ENCODE peak calls at places on chromosomes 13 and 19, in four cellular contexts. One of them, this sample, is unnamed.

GRCh38 chr13:103758222-103758621 is 692.0 kb upstream of the SLC10A2 start:
- DNase-seq in IMR-90: no peak
- DNase-seq in GM23338: no peak
- DNase-seq in fibroblast of lung: no peak
- DNase-seq in this sample: no peak

GRCh38 chr19:34231439-34231838 is 22.9 kb upstream of the GARRE1 start:
- DNase-seq in IMR-90: no peak
- DNase-seq in GM23338: peak; percentile 45
- DNase-seq in fibroblast of lung: no peak
- DNase-seq in this sample: no peak

GRCh38 chr19:48970923-48971395 is 5.8 kb downstream of the FTL start:
- DNase-seq in IMR-90: peak; percentile 77
- DNase-seq in GM23338: peak; percentile 97
- DNase-seq in fibroblast of lung: peak; percentile 82
- DNase-seq in this sample: peak; percentile 94

GRCh38 chr19:48795055-48795854 is 15.6 kb downstream of the BCAT2 start:
- DNase-seq in IMR-90: peak; percentile 92
- DNase-seq in GM23338: peak; percentile 98
- DNase-seq in fibroblast of lung: peak; percentile 93
- DNase-seq in this sample: peak; percentile 98

GRCh38 chr13:28761586-28761985 is 42.8 kb upstream of the SLC46A3 start:
- DNase-seq in IMR-90: peak; percentile 39
- DNase-seq in GM23338: no peak
- DNase-seq in fibroblast of lung: no peak
- DNase-seq in this sample: no peak

GRCh38 chr13:94664889-94665288 is 47.5 kb downstream of the SOX21 start:
- DNase-seq in IMR-90: no peak
- DNase-seq in GM23338: no peak
- DNase-seq in fibroblast of lung: no peak
- DNase-seq in this sample: no peak

GRCh38 chr13:24181991-24182702 is 21.6 kb downstream of the SPATA13 start:
- DNase-seq in IMR-90: no peak
- DNase-seq in GM23338: no peak
- DNase-seq in fibroblast of lung: no peak
- DNase-seq in this sample: no peak

GRCh38 chr13:79780240-79780639 is 299.3 kb downstream of the NDFIP2 start:
- DNase-seq in IMR-90: peak; percentile 42
- DNase-seq in GM23338: no peak
- DNase-seq in fibroblast of lung: peak; percentile 9
- DNase-seq in this sample: peak; percentile 55

GRCh38 chr13:20191311-20191901 is 1.3 kb downstream of the GJB2 start:
- DNase-seq in IMR-90: no peak
- DNase-seq in GM23338: peak; percentile 39
- DNase-seq in fibroblast of lung: no peak
- DNase-seq in this sample: peak; percentile 80

GRCh38 chr19:10871711-10872550 is 578 bp downstream of the CARM1 start:
- DNase-seq in IMR-90: no peak
- DNase-seq in GM23338: peak; percentile 58
- DNase-seq in fibroblast of lung: no peak
- DNase-seq in this sample: peak; percentile 94

GRCh38 chr19:36259211-36259610 is 44.3 kb downstream of the ZNF146 start:
- DNase-seq in IMR-90: no peak
- DNase-seq in GM23338: no peak
- DNase-seq in fibroblast of lung: no peak
- DNase-seq in this sample: no peak

GRCh38 chr19:35178701-35179100 is 24.2 kb downstream of the FXYD5 start:
- DNase-seq in IMR-90: no peak
- DNase-seq in GM23338: no peak
- DNase-seq in fibroblast of lung: no peak
- DNase-seq in this sample: no peak

GRCh38 chr19:46574533-46574932 is 26.6 kb upstream of the CALM3 start:
- DNase-seq in IMR-90: no peak
- DNase-seq in GM23338: no peak
- DNase-seq in fibroblast of lung: no peak
- DNase-seq in this sample: no peak

DNA sequence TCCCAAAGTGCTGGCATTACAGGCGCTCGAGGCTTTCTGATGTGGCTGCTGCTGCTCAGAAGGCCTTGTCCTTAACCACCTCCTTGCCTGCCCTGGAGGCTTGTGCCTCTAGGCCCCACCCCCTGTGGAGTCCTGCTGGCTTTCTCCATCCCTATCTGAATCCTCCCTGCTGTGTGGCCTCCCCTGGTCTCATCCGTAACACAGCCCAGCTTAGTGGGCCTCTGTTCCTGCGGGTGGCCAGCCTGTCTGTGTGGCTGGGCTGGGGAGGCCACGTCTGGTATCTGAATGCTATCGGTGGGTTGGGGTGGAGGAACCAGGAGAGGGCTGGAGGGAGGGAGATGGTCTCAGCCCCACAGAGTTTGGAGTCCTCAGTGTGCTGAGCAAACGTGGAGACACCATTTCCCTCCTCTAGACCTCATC is 4.7 kb downstream of the RPL28 start:
- DNase-seq in IMR-90: no peak
- DNase-seq in GM23338: peak; percentile 57
- DNase-seq in fibroblast of lung: no peak
- DNase-seq in this sample: peak; percentile 59
- H4K20me1 ChIP-seq in IMR-90: peaks cover 75% of the 10 kb centered on the region
- H4K20me1 ChIP-seq in GM23338: peaks cover 40% of the 10 kb centered on the region
- H4K20me1 ChIP-seq in fibroblast of lung: peaks cover 3% of the 10 kb centered on the region
- H4K20me1 ChIP-seq in this sample: peaks cover 64% of the 10 kb centered on the region

GRCh38 chr13:78649997-78650724 is 8.8 kb downstream of the OBI1 start:
- DNase-seq in IMR-90: no peak
- DNase-seq in GM23338: no peak
- DNase-seq in fibroblast of lung: no peak
- DNase-seq in this sample: no peak

GRCh38 chr13:78655906-78656305 is 3.0 kb downstream of the OBI1 start:
- DNase-seq in IMR-90: no peak
- DNase-seq in GM23338: no peak
- DNase-seq in fibroblast of lung: no peak
- DNase-seq in this sample: no peak

GRCh38 chr13:78655007-78655406 is 3.9 kb downstream of the OBI1 start:
- DNase-seq in IMR-90: no peak
- DNase-seq in GM23338: no peak
- DNase-seq in fibroblast of lung: no peak
- DNase-seq in this sample: no peak

GRCh38 chr13:78652651-78653050 is 6.3 kb downstream of the OBI1 start:
- DNase-seq in IMR-90: no peak
- DNase-seq in GM23338: no peak
- DNase-seq in fibroblast of lung: no peak
- DNase-seq in this sample: no peak

GRCh38 chr13:78650725-78651083 is 8.3 kb downstream of the OBI1 start:
- DNase-seq in IMR-90: no peak
- DNase-seq in GM23338: no peak
- DNase-seq in fibroblast of lung: no peak
- DNase-seq in this sample: no peak
- H4K20me1 ChIP-seq in IMR-90: peaks cover 22% of the 10 kb centered on the region
- H4K20me1 ChIP-seq in GM23338: peaks cover 69% of the 10 kb centered on the region
- H4K20me1 ChIP-seq in fibroblast of lung: no peaks in the 10 kb centered on the region
- H4K20me1 ChIP-seq in this sample: peaks cover 16% of the 10 kb centered on the region

GRCh38 chr19:2077833-2078619 is 18.1 kb downstream of the MOB3A start:
- DNase-seq in IMR-90: no peak
- DNase-seq in GM23338: no peak
- DNase-seq in fibroblast of lung: no peak
- DNase-seq in this sample: peak; percentile 71

GRCh38 chr19:2079865-2080301 is 16.2 kb downstream of the MOB3A start:
- DNase-seq in IMR-90: no peak
- DNase-seq in GM23338: no peak
- DNase-seq in fibroblast of lung: no peak
- DNase-seq in this sample: peak; percentile 65

GRCh38 chr19:2079076-2079864 is 16.9 kb downstream of the MOB3A start:
- DNase-seq in IMR-90: no peak
- DNase-seq in GM23338: no peak
- DNase-seq in fibroblast of lung: no peak
- DNase-seq in this sample: peak; percentile 71

GRCh38 chr19:2081873-2082810 is 14.0 kb downstream of the MOB3A start:
- DNase-seq in IMR-90: no peak
- DNase-seq in GM23338: no peak
- DNase-seq in fibroblast of lung: no peak
- DNase-seq in this sample: peak; percentile 54

DNA sequence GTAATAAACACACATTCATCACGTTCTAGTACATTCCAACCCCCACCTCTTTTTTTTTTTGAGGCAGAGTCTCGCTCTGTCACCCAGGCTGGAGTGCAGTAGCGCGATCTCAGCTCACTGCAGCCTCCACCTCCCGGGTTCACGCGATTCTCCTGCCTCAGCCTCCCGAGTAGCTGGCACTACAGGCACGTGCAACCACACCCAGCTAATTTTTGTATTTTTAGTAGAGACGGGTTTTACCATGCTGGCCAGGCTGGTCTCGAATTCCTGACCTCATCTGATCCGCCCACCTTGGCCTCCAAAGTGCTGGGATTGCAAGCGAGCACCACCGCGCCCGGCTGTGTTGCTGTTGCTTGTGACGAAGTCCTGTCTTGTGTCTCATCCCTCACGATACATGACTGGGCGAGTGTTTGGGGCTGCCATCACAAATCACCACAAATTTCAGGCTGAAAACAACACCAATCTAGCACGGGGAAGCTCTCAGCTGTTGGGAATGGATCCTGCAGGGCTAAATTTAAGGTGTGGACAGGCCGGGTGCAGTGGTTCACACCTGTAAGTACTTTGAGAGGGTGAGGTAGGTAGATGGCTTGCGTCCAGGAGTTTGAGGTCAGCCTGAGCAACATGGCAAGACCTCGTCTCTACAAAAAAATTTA is 15.7 kb downstream of the MOB3A start:
- DNase-seq in IMR-90: no peak
- DNase-seq in GM23338: no peak
- DNase-seq in fibroblast of lung: no peak
- DNase-seq in this sample: peak; percentile 73
- H4K20me1 ChIP-seq in IMR-90: peaks cover 14% of the 10 kb centered on the region
- H4K20me1 ChIP-seq in GM23338: no peaks in the 10 kb centered on the region
- H4K20me1 ChIP-seq in fibroblast of lung: no peaks in the 10 kb centered on the region
- H4K20me1 ChIP-seq in this sample: no peaks in the 10 kb centered on the region

GRCh38 chr19:1465191-1466016 is 13.6 kb downstream of the C19orf25 start:
- DNase-seq in IMR-90: peak; percentile 36
- DNase-seq in GM23338: peak; percentile 78
- DNase-seq in fibroblast of lung: peak; percentile 39
- DNase-seq in this sample: peak; percentile 97
- H4K20me1 ChIP-seq in IMR-90: peaks cover 47% of the 10 kb centered on the region
- H4K20me1 ChIP-seq in GM23338: no peaks in the 10 kb centered on the region
- H4K20me1 ChIP-seq in fibroblast of lung: no peaks in the 10 kb centered on the region
- H4K20me1 ChIP-seq in this sample: peaks cover 32% of the 10 kb centered on the region

DNA sequence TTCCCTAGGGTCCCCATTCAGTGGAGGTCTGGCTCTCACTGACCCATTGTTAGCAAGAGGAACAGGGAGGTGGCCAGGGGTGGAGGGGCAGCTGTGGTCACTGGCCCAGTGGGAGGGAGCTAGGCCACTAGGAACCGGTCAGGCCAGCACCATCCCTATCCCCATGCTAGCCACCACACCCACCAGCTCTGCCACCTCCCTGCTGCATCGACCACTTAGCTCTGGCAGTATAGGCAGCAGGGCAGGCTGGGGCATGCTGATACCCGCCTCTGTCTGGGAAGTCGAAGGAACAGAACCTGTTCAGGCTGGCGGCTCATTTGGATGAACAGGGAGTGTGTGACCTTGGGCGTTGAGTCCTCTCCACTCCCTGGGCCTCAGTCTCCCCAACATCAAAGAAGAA is 4.7 kb downstream of the PPP1R13L start:
- DNase-seq in IMR-90: no peak
- DNase-seq in GM23338: no peak
- DNase-seq in fibroblast of lung: no peak
- DNase-seq in this sample: peak; percentile 84
- H4K20me1 ChIP-seq in IMR-90: no peaks in the 10 kb centered on the region
- H4K20me1 ChIP-seq in GM23338: peaks cover 25% of the 10 kb centered on the region
- H4K20me1 ChIP-seq in fibroblast of lung: no peaks in the 10 kb centered on the region
- H4K20me1 ChIP-seq in this sample: no peaks in the 10 kb centered on the region

DNA sequence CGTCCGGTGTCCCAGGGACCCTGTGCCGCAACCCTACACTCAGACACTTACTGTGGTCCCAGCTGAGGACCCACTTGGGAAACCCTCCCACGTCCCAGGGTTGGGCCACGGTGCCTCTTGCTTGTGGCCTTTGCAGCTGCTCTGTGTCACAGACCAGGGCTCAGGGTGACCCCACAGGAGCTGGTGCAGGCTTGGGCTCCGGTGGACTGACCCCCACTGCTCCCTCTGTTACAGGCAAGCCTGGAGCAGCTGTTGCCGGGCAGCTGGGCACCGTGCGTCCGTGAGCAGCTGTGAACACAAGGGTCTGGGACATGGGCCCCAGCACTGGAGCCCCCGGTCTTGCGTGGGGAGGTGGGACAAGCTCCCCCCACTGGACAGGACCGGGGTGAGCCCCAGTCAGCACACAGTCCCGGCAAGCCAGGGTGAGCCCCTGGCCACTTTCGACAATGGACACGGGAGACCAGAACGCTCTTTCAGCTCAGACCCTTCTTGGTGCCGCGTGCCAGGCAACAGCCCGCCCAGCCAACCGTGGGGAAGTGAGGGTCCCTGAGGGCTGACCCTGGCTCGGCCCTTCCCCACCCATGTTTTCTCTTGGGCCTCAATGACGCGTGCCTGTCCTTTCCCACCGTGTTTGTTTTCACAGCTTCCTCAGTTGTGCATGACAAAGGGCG is 65.7 kb upstream of the C13orf46 start:
- DNase-seq in IMR-90: no peak
- DNase-seq in GM23338: no peak
- DNase-seq in fibroblast of lung: no peak
- DNase-seq in this sample: no peak
- H4K20me1 ChIP-seq in IMR-90: peaks cover 75% of the 10 kb centered on the region
- H4K20me1 ChIP-seq in GM23338: no peaks in the 10 kb centered on the region
- H4K20me1 ChIP-seq in fibroblast of lung: no peaks in the 10 kb centered on the region
- H4K20me1 ChIP-seq in this sample: peaks cover 43% of the 10 kb centered on the region

DNA sequence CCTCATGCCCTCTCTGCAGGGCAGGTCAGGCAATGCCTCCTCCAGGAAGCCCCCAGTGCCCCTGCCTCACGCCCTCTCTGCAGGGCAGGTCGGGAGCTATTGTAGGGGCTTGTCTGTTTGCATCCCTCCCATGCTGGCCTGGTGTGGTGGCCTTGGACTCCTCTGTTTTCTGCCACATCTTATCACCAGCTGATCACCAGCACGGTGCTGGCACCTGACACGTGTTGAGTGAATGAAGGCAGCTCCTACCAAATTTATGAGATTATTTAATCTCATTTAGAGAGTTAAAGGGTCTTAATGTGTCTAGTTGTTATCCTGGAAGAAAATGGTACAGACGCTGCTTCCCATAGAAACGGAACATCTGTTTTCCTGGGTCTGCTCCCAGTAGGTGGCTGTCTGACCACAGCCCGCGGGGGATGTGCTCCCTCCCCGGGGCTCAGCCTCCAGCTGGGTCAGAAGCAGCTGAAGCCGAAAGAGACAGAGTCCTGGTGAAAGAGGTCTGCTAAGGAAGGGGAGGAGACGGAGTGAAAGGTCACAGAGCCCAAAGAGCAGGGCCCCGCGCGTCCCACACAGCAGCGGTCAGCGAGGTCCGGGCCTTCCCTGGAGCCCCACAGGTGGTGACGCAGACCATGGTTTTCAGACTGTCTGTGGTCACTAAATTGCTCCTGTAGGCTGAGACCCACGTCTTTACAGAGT is 51.7 kb upstream of the C13orf46 start:
- DNase-seq in IMR-90: peak; percentile 78
- DNase-seq in GM23338: no peak
- DNase-seq in fibroblast of lung: peak; percentile 88
- DNase-seq in this sample: no peak
- H4K20me1 ChIP-seq in IMR-90: peaks cover 48% of the 10 kb centered on the region
- H4K20me1 ChIP-seq in GM23338: no peaks in the 10 kb centered on the region
- H4K20me1 ChIP-seq in fibroblast of lung: no peaks in the 10 kb centered on the region
- H4K20me1 ChIP-seq in this sample: peaks cover 13% of the 10 kb centered on the region